ENCODE peak calls at places on chromosome 1, in six cellular contexts. C, H, L, S, O and D are unnamed samples.
A peak's percentile ranks its signal among the peaks of the same experiment; 100 is the strongest.

GRCh38 chr1:98099501-98099900 is 178.7 kb upstream of the DPYD start:
- DNase-seq in C (no peak), H (no peak), L (no peak), S (no peak), O (no peak), D (no peak)

GRCh38 chr1:44714944-44715571 is 15.9 kb downstream of the RNU5D-1 start:
- DNase-seq in C (peak; percentile 89), H (peak; percentile 73), L (peak; percentile 47), S (peak; percentile 79), O (peak; percentile 48), D (peak; percentile 76)

GRCh38 chr1:167374014-167374413 is 144.3 kb downstream of the CD247 start:
- DNase-seq in C (no peak), H (no peak), L (no peak), S (no peak), O (no peak), D (no peak)

GRCh38 chr1:55245781-55246180 is 30.6 kb upstream of the USP24 start:
- DNase-seq in C (peak; percentile 12), H (no peak), L (no peak), S (no peak), O (no peak), D (no peak)

GRCh38 chr1:3492545-3493246 is 38.2 kb downstream of the ARHGEF16 start:
- DNase-seq in C (no peak), H (no peak), L (no peak), S (no peak), O (no peak), D (peak; percentile 29)

GRCh38 chr1:200885564-200886402 is 8.9 kb upstream of the INAVA start:
- DNase-seq in C (no peak), H (no peak), L (no peak), S (no peak), O (no peak), D (no peak)

GRCh38 chr1:59593798-59594790 is 220.7 kb upstream of the HOOK1 start:
- DNase-seq in C (no peak), H (no peak), L (no peak), S (no peak), O (no peak), D (no peak)

GRCh38 chr1:59552001-59552400 is 255.1 kb downstream of the FGGY start:
- DNase-seq in C (no peak), H (no peak), L (no peak), S (no peak), O (no peak), D (no peak)

GRCh38 chr1:52059326-52059725 is 3.2 kb downstream of the BTF3L4 start:
- DNase-seq in C (peak; percentile 70), H (peak; percentile 63), L (no peak), S (no peak), O (no peak), D (no peak)

GRCh38 chr1:209405183-209405823 is 178.2 kb upstream of the CAMK1G start:
- DNase-seq in C (peak; percentile 72), H (peak; percentile 70), L (no peak), S (no peak), O (no peak), D (no peak)

DNA sequence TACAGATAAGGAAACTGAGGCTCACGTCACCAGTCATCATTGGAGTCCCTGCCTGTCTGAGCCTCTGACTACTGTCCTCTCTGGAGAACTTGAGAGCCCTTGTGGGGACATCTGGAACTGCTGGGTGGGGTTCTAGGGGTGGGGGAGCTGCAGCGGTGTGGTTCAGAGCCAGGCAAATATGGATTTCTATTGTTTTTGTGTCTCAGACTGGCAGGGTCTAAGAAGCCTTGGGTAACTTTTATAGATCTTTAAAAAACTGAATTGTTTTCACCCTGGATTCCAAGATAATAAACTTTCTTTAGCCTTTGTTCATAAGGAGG is 46.9 kb downstream of the IER5 start:
- DNase-seq in C (peak; percentile 61), H (no peak), L (no peak), S (no peak), O (no peak), D (no peak)
- TF ChIP-seq CTCF in C (peak; percentile 45), H (peak; percentile 25), L (peak; percentile 34), S (peak; percentile 24), O (no peak), D (peak; percentile 25)

DNA sequence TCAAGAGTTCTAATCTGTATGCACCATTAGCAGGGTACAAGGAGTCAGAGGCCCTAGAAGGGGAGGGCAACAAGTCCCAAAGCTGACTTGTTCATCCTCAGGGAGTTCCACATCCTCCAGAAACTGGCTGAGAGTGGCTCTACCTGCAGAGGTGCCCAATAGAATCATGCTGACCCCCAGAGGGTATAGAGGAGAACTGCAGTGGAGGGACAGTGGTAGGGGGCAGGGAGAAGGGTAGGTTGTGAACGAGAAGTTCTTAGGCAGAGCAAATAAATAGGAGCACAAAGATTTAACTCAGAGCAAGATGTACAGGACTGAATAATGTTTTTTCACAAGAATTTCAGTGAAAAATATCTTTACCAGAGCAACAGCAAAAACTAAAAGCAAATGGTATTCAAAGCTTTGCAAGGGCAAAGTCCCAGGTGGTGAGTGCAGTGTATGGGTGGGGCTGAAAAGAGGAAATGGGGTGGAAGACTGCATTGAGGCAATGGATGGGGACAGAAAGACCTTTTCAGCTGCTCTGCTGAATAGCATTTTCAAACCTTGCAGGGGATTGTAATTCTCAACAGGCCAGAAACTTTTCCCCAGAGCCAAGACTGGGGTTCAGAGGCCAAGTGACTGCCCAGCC is 3.1 kb downstream of the FCRL2 start:
- DNase-seq in C (no peak), H (no peak), L (no peak), S (no peak), O (no peak), D (peak; percentile 70)
- TF ChIP-seq CTCF in C (no peak), H (no peak), L (peak; percentile 45), S (no peak), O (no peak), D (peak; percentile 84)

GRCh38 chr1:65229754-65230339 is 79.5 kb upstream of the DNAJC6 start:
- DNase-seq in C (no peak), H (no peak), L (no peak), S (no peak), O (no peak), D (no peak)

GRCh38 chr1:65232402-65233122 is 76.8 kb upstream of the DNAJC6 start:
- DNase-seq in C (no peak), H (no peak), L (no peak), S (no peak), O (no peak), D (no peak)

GRCh38 chr1:65231718-65232330 is 77.5 kb upstream of the DNAJC6 start:
- DNase-seq in C (no peak), H (no peak), L (no peak), S (no peak), O (no peak), D (no peak)

GRCh38 chr1:65229201-65229600 is 80.1 kb upstream of the DNAJC6 start:
- DNase-seq in C (no peak), H (no peak), L (no peak), S (no peak), O (no peak), D (no peak)

DNA sequence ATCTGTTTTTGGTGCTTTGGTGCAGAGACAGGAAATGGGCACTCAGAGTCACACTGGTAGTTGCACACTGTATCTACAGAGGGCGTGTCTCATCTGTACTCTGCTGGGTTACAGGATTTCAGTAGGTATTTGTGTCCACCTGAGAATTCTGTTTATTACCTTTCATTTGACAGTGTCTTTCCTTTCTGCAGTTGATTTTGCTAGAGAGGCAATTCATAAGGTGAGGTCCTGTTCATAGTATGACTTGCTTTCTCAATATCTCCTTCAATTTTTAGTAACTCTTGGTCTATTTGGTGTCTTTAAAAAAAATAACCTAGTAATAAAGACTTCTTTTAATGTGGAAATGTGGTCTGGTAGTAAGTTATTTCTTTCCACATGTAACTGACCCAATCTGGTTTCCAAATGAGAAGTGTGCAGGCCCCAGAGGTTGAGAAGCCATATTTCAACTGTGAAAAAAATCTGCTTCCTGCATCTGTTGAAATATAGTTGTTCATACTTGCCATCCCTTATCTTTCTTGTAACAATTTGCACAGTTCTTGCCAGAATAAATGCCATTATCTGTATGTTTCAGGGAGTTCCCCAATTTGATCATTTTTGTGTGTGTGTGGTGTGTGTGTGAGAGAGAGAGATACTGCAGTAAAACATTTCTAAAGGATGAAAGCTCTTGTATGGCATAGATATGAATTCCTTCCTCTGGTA is 78.5 kb upstream of the DNAJC6 start:
- DNase-seq in C (no peak), H (no peak), L (no peak), S (no peak), O (no peak), D (no peak)
- TF ChIP-seq CTCF in C (no peak), H (no peak), L (no peak), S (no peak), O (no peak), D (no peak)

DNA sequence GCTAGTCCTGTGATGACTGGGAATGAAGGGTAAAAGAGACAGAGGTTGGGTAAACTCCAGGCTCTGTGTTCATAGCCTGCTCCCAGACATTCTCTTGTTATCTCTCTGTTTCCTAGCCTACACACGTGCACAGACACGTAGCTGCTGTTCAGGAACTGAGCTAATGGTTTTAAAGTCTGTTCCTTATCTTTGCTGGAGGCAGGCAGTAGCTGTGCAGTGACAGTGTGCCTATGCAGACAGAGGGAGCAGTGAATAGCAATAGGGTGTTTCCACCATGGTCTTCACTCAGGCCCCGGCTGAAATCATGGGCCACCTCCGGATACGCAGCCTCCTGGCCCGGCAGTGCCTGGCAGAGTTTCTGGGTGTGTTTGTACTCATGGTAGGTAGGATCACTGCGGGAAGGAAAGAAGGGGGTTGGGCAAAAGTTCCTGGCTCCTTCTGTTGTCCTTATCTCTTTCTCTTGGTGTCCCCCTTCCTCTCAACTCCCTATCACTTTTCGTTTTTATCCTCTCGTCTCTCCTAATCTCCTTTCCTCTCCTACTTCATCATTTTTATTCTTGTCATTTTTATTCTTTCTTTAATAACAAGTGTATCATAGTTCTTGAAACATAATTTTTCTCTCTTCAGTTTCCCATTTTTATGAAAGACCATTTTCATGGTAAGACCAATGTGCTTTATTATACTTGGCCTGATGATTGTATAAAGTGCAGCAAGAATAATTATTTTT is at the start of gene AQP10:
- DNase-seq in C (peak; percentile 48), H (peak; percentile 38), L (no peak), S (no peak), O (no peak), D (no peak)
- TF ChIP-seq CTCF in C (no peak), H (no peak), L (no peak), S (no peak), O (no peak), D (no peak)